ENCODE peak calls at places on chromosomes 4 and X, in eight cellular contexts. S, B, Y, D, W, K, T and J are unnamed samples.

GRCh38 chrX:112851806-112852205 is 11.2 kb upstream of the AMOT start:
- DNase-seq in S (no peak), B (no peak), Y (peak), D (peak), W (no peak), K (no peak), T (no peak), J (no peak)

GRCh38 chr4:87033902-87034301 is 99.1 kb downstream of the AFF1 start:
- DNase-seq in S (no peak), B (no peak), Y (no peak), D (no peak), W (peak), K (no peak), T (no peak), J (peak)

GRCh38 chr4:123562994-123563745 is 166.6 kb downstream of the SPRY1 start:
- DNase-seq in S (no peak), B (no peak), Y (no peak), D (no peak), W (no peak), K (no peak), T (no peak), J (no peak)

GRCh38 chr4:67770422-67770821 is 16.2 kb upstream of the GNRHR start:
- DNase-seq in S (no peak), B (no peak), Y (no peak), D (no peak), W (no peak), K (no peak), T (no peak), J (no peak)

GRCh38 chrX:120672389-120672788 is 42.5 kb upstream of the C1GALT1C1 start:
- DNase-seq in S (no peak), B (no peak), Y (peak), D (no peak), W (peak), K (peak), T (no peak), J (peak)

GRCh38 chr4:158837527-158838141 is 68.8 kb downstream of the FNIP2 start:
- DNase-seq in S (no peak), B (no peak), Y (no peak), D (no peak), W (no peak), K (no peak), T (no peak), J (no peak)

GRCh38 chr4:64617813-64618212 is 208.6 kb upstream of the TECRL start:
- DNase-seq in S (no peak), B (no peak), Y (peak), D (no peak), W (no peak), K (no peak), T (no peak), J (no peak)

GRCh38 chr4:53905935-53906377 is 158.4 kb downstream of the CHIC2 start:
- DNase-seq in S (no peak), B (no peak), Y (peak), D (no peak), W (peak), K (peak), T (peak), J (no peak)

GRCh38 chr4:167956676-167957075 is 135.7 kb upstream of the ANXA10 start:
- DNase-seq in S (no peak), B (no peak), Y (no peak), D (no peak), W (no peak), K (no peak), T (no peak), J (peak)

GRCh38 chr4:123616970-123617392 is 220.4 kb downstream of the SPRY1 start:
- DNase-seq in S (peak), B (peak), Y (no peak), D (no peak), W (peak), K (peak), T (peak), J (peak)

GRCh38 chr4:158051401-158052235 is 121.2 kb downstream of the GASK1B start:
- DNase-seq in S (no peak), B (no peak), Y (peak), D (no peak), W (no peak), K (peak), T (no peak), J (no peak)

GRCh38 chr4:166174717-166175510 is 301.9 kb downstream of the TLL1 start:
- DNase-seq in S (no peak), B (no peak), Y (no peak), D (no peak), W (peak), K (no peak), T (no peak), J (peak)

GRCh38 chr4:15717647-15718416 is 15.0 kb downstream of the BST1 start:
- DNase-seq in S (no peak), B (no peak), Y (no peak), D (no peak), W (no peak), K (no peak), T (no peak), J (peak)

GRCh38 chr4:142701017-142701416 is 145.1 kb downstream of the INPP4B start:
- DNase-seq in S (no peak), B (no peak), Y (no peak), D (no peak), W (no peak), K (no peak), T (no peak), J (no peak)

GRCh38 chr4:15336410-15337184 is 91.2 kb upstream of the C1QTNF7 start:
- DNase-seq in S (no peak), B (no peak), Y (peak), D (no peak), W (no peak), K (no peak), T (no peak), J (no peak)

GRCh38 chr4:26039950-26040349 is 125.9 kb downstream of the SMIM20 start:
- DNase-seq in S (no peak), B (no peak), Y (no peak), D (no peak), W (no peak), K (no peak), T (no peak), J (no peak)